ENCODE peak calls at places on chromosomes 13 and 19, in nine cellular contexts. C, H, D, X, B, R, E, W and Q are unnamed samples.
A peak's percentile ranks its signal among the peaks of the same experiment; 100 is the strongest.

GRCh38 chr19:50723735-50724521 is 764 bp downstream of the CLEC11A start:
- DNase-seq in C (no peak), H (no peak), D (no peak), X (no peak), B (no peak), R (no peak), E (no peak), W (no peak), Q (no peak)

GRCh38 chr19:16260794-16261161 is 63.1 kb downstream of the AP1M1 start:
- DNase-seq in C (no peak), H (no peak), D (no peak), X (no peak), B (no peak), R (no peak), E (no peak), W (no peak), Q (no peak)

GRCh38 chr19:53894736-53895135 is 12.7 kb downstream of the PRKCG start:
- DNase-seq in C (no peak), H (no peak), D (no peak), X (no peak), B (no peak), R (no peak), E (peak; percentile 64), W (no peak), Q (no peak)

GRCh38 chr13:76954568-76954967 is 6.3 kb downstream of the ACOD1 start:
- DNase-seq in C (no peak), H (no peak), D (no peak), X (no peak), B (no peak), R (no peak), E (no peak), W (no peak), Q (no peak)

GRCh38 chr13:85582890-85583289 is 216.3 kb downstream of the SLITRK6 start:
- DNase-seq in C (no peak), H (no peak), D (no peak), X (no peak), B (no peak), R (no peak), E (peak; percentile 79), W (no peak), Q (no peak)

GRCh38 chr19:16327911-16328823 is 3.5 kb downstream of the KLF2 start:
- DNase-seq in C (peak; percentile 45), H (no peak), D (peak; percentile 97), X (peak; percentile 94), B (no peak), R (peak; percentile 54), E (peak; percentile 55), W (no peak), Q (peak; percentile 55)

GRCh38 chr13:35514801-35515502 is 38.5 kb upstream of the MAB21L1 start:
- DNase-seq in C (no peak), H (no peak), D (no peak), X (no peak), B (no peak), R (no peak), E (no peak), W (no peak), Q (no peak)

GRCh38 chr19:4473011-4473410 is 914 bp downstream of the HDGFL2 start:
- DNase-seq in C (no peak), H (no peak), D (no peak), X (no peak), B (no peak), R (no peak), E (no peak), W (no peak), Q (no peak)

GRCh38 chr19:33216198-33216830 is 9.3 kb downstream of the SLC7A10 start:
- DNase-seq in C (no peak), H (peak; percentile 60), D (no peak), X (no peak), B (no peak), R (no peak), E (no peak), W (no peak), Q (no peak)
- TF ChIP-seq CTCF in C (no peak), H (peak; percentile 43), D (no peak), X (no peak), B (no peak), R (no peak), E (no peak), W (no peak), Q (no peak)

GRCh38 chr19:56119585-56119978 is 1.5 kb downstream of the ZNF787 start:
- DNase-seq in C (no peak), H (no peak), D (no peak), X (peak; percentile 51), B (no peak), R (no peak), E (no peak), W (peak; percentile 43), Q (no peak)

GRCh38 chr19:56120002-56120370 is 1.1 kb downstream of the ZNF787 start:
- DNase-seq in C (no peak), H (no peak), D (no peak), X (no peak), B (no peak), R (no peak), E (no peak), W (no peak), Q (no peak)

GRCh38 chr19:56121180-56122167 is at the start of gene ZNF787:
- DNase-seq in C (peak; percentile 97), H (peak; percentile 98), D (peak; percentile 99), X (peak; percentile 97), B (peak; percentile 99), R (peak; percentile 98), E (peak; percentile 94), W (peak; percentile 99), Q (peak; percentile 99)

GRCh38 chr19:56118666-56119584 is 2.2 kb downstream of the ZNF787 start:
- DNase-seq in C (no peak), H (no peak), D (no peak), X (no peak), B (no peak), R (no peak), E (no peak), W (no peak), Q (no peak)

DNA sequence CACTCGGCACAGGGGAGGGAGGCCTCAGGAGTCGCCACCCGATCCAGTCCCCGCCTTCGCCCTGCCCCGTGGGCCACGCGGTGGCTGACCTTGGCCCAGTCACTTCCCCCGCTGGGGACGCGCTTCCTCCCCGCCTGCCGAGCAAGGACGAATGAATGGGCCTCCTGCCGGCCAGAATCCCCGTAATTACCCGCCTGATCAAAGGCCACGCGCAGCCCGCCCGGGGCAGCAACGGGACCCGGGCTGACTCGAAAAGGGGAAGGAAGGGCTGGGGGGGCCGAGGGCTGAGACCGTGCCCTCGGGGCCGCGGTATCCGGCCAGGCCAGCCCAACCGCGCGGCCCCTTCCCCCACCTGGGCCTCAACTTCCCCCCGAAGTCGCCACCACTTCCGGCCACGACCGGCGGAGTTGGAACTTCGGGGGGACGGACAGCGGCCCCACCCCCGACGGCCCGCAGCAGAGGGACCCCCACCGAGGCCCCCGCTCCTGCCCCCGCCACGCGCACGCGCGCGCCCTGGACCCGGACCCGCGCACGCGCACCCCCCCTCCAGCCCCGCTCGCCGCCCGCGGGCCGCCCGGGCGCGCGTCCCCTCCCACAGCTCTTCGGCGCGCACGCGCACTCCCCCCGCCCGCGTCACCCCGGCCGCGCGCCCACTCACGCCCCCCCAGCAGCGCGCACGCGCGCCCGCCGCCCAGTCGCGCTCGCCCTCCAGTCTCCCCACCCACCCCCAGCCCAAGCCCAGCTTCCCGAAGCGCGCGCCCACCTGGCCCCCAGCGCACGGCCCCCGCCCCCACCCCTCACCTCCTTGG is 520 bp downstream of the ZNF787 start:
- DNase-seq in C (peak; percentile 92), H (peak; percentile 51), D (peak; percentile 78), X (peak; percentile 75), B (peak; percentile 71), R (peak; percentile 79), E (peak; percentile 80), W (peak; percentile 84), Q (peak; percentile 85)
- TF ChIP-seq CTCF in C (peak; percentile 11), H (peak; percentile 24), D (peak; percentile 17), X (peak; percentile 21), B (no peak), R (peak; percentile 17), E (no peak), W (peak; percentile 18), Q (no peak)

GRCh38 chr19:1223018-1223855 is 14.6 kb downstream of the CBARP start:
- DNase-seq in C (peak; percentile 77), H (peak; percentile 81), D (peak; percentile 49), X (peak; percentile 60), B (peak; percentile 81), R (no peak), E (no peak), W (peak; percentile 95), Q (no peak)

GRCh38 chr19:1224047-1224825 is 13.6 kb downstream of the CBARP start:
- DNase-seq in C (no peak), H (no peak), D (no peak), X (no peak), B (no peak), R (no peak), E (no peak), W (no peak), Q (no peak)

GRCh38 chr19:1221141-1221903 is 15.7 kb downstream of the STK11 start:
- DNase-seq in C (no peak), H (no peak), D (peak; percentile 67), X (peak; percentile 58), B (peak; percentile 84), R (no peak), E (no peak), W (peak; percentile 74), Q (no peak)

GRCh38 chr19:1221904-1222255 is 15.9 kb downstream of the CBARP start:
- DNase-seq in C (no peak), H (no peak), D (no peak), X (no peak), B (no peak), R (no peak), E (no peak), W (no peak), Q (no peak)

DNA sequence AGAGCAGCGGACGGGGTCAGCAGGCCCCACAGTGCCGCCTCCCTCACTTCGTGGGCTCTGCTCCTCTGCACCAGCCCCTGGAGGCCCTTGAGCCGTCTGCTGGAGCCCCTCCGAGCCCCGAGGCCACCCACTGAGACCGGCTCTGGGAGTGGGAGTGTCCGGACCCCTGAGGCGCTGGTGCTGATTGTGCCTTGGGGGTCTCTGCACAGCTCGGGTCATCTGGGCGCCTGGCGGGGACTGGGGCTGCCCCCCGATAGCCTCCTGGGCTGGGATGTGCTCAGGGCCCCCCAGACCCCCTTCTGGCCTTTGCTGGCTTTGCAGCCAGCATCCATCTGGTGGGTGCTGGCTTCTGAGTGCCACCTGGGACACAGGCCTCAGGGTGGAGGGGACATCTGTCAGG is 15.4 kb downstream of the CBARP start:
- DNase-seq in C (no peak), H (no peak), D (no peak), X (no peak), B (peak; percentile 40), R (no peak), E (no peak), W (no peak), Q (no peak)
- TF ChIP-seq CTCF in C (no peak), H (peak; percentile 10), D (peak; percentile 6), X (peak; percentile 9), B (peak; percentile 31), R (no peak), E (no peak), W (peak; percentile 25), Q (no peak)

GRCh38 chr19:38143847-38144246 is 80.2 kb downstream of the DPF1 start:
- DNase-seq in C (no peak), H (no peak), D (no peak), X (no peak), B (no peak), R (no peak), E (no peak), W (no peak), Q (no peak)

GRCh38 chr19:38144667-38145066 is 79.4 kb downstream of the DPF1 start:
- DNase-seq in C (no peak), H (no peak), D (no peak), X (no peak), B (no peak), R (no peak), E (no peak), W (no peak), Q (no peak)

GRCh38 chr19:38145627-38146026 is 78.4 kb downstream of the DPF1 start:
- DNase-seq in C (no peak), H (no peak), D (peak; percentile 49), X (peak; percentile 38), B (no peak), R (no peak), E (no peak), W (no peak), Q (no peak)

GRCh38 chr19:38141108-38141507 is 82.9 kb downstream of the DPF1 start:
- DNase-seq in C (no peak), H (no peak), D (no peak), X (no peak), B (no peak), R (no peak), E (no peak), W (no peak), Q (no peak)

GRCh38 chr19:38142176-38143035 is 81.6 kb downstream of the DPF1 start:
- DNase-seq in C (peak; percentile 70), H (peak; percentile 85), D (peak; percentile 66), X (peak; percentile 52), B (peak; percentile 80), R (peak; percentile 45), E (peak; percentile 74), W (peak; percentile 85), Q (peak; percentile 22)
- TF ChIP-seq CTCF in C (peak; percentile 44), H (peak; percentile 89), D (peak; percentile 97), X (peak; percentile 89), B (peak; percentile 71), R (peak; percentile 47), E (peak; percentile 77), W (peak; percentile 99), Q (no peak)